ENCODE peak calls at places on chromosomes 4 and X, in four cellular contexts. A is K562, N is GM12878, V is HL-60. O is an unnamed sample.

GRCh38 chrX:115503099-115503498 is 57.9 kb upstream of the PLS3 start:
- DNase-seq in N (peak), V (no peak), A (no peak), O (no peak)

GRCh38 chr4:24778427-24779225 is 16.7 kb upstream of the SOD3 start:
- DNase-seq in N (no peak), A (no peak), V (no peak), O (no peak)

GRCh38 chr4:126916626-126917140 is 716.1 kb upstream of the INTU start:
- DNase-seq in N (no peak), A (no peak), V (no peak), O (no peak)

GRCh38 chrX:1813809-1814208 is 198.9 kb downstream of the ASMT start:
- DNase-seq in N (no peak), A (no peak), V (no peak), O (no peak)

GRCh38 chr4:23819041-23819511 is 70.8 kb downstream of the PPARGC1A start:
- DNase-seq in V (no peak), N (no peak), A (no peak), O (no peak)

GRCh38 chr4:182141623-182142022 is 101.6 kb upstream of the TENM3 start:
- DNase-seq in A (no peak), N (no peak), V (no peak), O (no peak)

GRCh38 chr4:158322119-158322518 is 111.8 kb downstream of the TMEM144 start:
- DNase-seq in A (no peak), V (no peak), N (no peak), O (no peak)

GRCh38 chr4:140367738-140368137 is 5.7 kb upstream of the SCOC start:
- DNase-seq in V (no peak), N (no peak), A (no peak), O (no peak)

GRCh38 chr4:38075370-38076152 is 115.4 kb downstream of the PTTG2 start:
- DNase-seq in A (no peak), V (peak), N (no peak), O (no peak)

GRCh38 chr4:186095406-186095805 is 9.1 kb upstream of the FAM149A start:
- DNase-seq in A (no peak), N (no peak), V (no peak), O (no peak)

GRCh38 chr4:44760142-44760898 is 34.0 kb upstream of the GNPDA2 start:
- DNase-seq in A (peak), V (no peak), N (no peak), O (no peak)

DNA sequence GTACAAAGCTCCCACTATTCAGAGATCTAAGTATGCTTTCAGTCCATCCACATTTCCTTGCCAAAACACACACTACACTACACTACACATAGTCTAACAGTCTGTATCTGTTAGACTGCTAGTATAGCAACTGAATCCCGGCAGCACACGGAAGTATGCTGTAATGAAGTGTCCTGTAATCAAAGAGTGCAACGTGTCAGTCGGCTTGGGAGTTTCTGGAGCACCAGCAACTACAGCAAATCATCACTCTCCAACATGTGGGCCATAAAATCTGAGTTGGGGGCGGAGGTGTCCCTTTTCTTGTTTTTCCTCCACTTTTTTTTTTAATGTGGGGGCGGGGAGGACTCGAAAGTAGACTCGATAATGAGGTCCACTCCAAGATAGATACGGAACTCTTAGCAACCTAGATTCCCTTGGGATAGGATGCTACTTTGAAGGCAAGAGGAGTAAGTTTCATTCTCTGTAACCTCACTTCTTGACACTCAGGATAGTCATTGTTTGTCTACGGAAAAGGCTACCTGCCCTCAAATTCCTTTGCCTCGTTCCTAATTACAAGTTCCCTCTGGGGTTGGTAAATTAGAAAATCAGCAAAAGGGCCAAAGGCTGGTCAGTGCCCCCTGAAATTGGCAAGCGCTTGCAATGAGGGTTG is 722 bp downstream of the SLC10A7 start:
- DNase-seq in V (no peak), N (peak), A (peak), O (no peak)
- TF ChIP-seq SPI1 in V (no peak), N (no peak), A (no peak), O (no peak)

GRCh38 chrX:9676311-9676710 is 89.3 kb downstream of the GPR143 start:
- DNase-seq in V (no peak), N (no peak), A (no peak), O (no peak)

GRCh38 chrX:9681011-9681410 is 84.6 kb downstream of the GPR143 start:
- DNase-seq in N (no peak), V (no peak), A (no peak), O (no peak)

GRCh38 chrX:9678215-9678980 is 87.2 kb downstream of the GPR143 start:
- DNase-seq in N (no peak), V (no peak), A (no peak), O (no peak)

GRCh38 chrX:9677098-9677739 is 88.4 kb downstream of the GPR143 start:
- DNase-seq in A (no peak), V (peak), N (peak), O (peak)

DNA sequence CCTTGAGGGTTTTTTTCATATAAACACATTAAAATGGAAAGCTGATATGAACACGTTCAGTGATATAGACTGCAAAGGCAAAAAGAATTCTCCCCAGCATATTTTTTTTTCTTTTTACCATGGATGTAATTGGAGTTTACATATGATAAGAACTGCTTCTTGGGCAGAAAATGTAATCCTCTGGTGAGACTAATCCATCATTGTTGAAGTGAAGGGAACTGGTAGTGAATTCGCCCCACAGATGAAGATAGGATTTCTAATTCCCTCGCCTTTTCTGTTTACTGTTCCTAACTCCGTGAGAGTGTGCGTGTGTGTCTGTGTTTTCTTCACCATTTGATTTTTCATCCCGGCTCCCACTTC is 88.9 kb downstream of the GPR143 start:
- DNase-seq in N (no peak), A (no peak), V (no peak), O (no peak)
- TF ChIP-seq SPI1 in N (no peak), A (peak), V (no peak), O (no peak)

GRCh38 chr4:101696276-101697010 is 94.1 kb upstream of the BANK1 start:
- DNase-seq in N (no peak), V (no peak), A (no peak), O (no peak)

GRCh38 chr4:101693842-101694398 is 96.6 kb upstream of the BANK1 start:
- DNase-seq in V (no peak), N (no peak), A (no peak), O (no peak)

GRCh38 chr4:101699441-101700117 is 91.0 kb upstream of the BANK1 start:
- DNase-seq in N (no peak), V (no peak), A (no peak), O (no peak)

GRCh38 chr4:101695176-101695575 is 95.4 kb upstream of the BANK1 start:
- DNase-seq in V (no peak), N (no peak), A (no peak), O (no peak)

GRCh38 chr4:101697266-101697665 is 93.3 kb upstream of the BANK1 start:
- DNase-seq in A (no peak), N (no peak), V (no peak), O (no peak)
- TF ChIP-seq SPI1 in A (no peak), N (no peak), V (no peak), O (no peak)

GRCh38 chrX:103330601-103331397 is 760 bp downstream of the TCEAL7 start:
- DNase-seq in V (no peak), A (no peak), N (no peak), O (no peak)
- TF ChIP-seq SPI1 in V (no peak), A (no peak), N (no peak), O (no peak)

GRCh38 chr4:113955948-113956347 is 23.5 kb downstream of the ARSJ start:
- DNase-seq in N (peak), V (no peak), A (no peak), O (no peak)

GRCh38 chr4:113952452-113953029 is 26.9 kb downstream of the ARSJ start:
- DNase-seq in A (peak), N (peak), V (no peak), O (peak)

GRCh38 chr4:113955411-113955810 is 24.0 kb downstream of the ARSJ start:
- DNase-seq in A (no peak), V (no peak), N (no peak), O (no peak)

GRCh38 chr4:113951263-113951662 is 28.2 kb downstream of the ARSJ start:
- DNase-seq in N (no peak), V (no peak), A (no peak), O (no peak)

GRCh38 chr4:113953888-113954287 is 25.6 kb downstream of the ARSJ start:
- DNase-seq in V (no peak), A (no peak), N (no peak), O (no peak)
- TF ChIP-seq SPI1 in V (no peak), A (no peak), N (no peak), O (no peak)

DNA sequence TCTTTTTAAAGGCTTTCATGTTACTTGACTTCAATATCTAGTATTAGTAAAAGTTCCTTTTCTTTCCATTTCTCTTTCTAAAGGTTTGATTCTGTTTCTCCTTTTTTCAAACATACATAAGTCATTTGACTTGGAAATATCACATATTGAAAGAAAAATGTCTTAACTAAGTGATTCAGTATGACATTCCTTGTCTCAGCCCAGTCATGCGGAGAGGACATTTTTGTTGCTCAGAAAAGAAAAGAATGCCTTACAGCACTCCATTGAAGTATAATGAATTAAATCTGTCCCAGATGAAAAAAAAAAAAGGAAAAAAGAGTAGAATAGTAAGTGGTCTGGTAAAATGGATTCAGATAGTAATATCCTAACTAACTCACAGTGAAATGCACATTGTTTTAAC is 466.1 kb downstream of the ADGRL3 start:
- DNase-seq in V (no peak), A (no peak), N (no peak), O (no peak)
- TF ChIP-seq SPI1 in V (no peak), A (no peak), N (no peak), O (no peak)

GRCh38 chr4:74474345-74475099 is 29.6 kb downstream of the AREG start:
- DNase-seq in N (no peak), V (no peak), A (no peak), O (no peak)
- TF ChIP-seq SPI1 in N (no peak), V (no peak), A (no peak), O (no peak)

DNA sequence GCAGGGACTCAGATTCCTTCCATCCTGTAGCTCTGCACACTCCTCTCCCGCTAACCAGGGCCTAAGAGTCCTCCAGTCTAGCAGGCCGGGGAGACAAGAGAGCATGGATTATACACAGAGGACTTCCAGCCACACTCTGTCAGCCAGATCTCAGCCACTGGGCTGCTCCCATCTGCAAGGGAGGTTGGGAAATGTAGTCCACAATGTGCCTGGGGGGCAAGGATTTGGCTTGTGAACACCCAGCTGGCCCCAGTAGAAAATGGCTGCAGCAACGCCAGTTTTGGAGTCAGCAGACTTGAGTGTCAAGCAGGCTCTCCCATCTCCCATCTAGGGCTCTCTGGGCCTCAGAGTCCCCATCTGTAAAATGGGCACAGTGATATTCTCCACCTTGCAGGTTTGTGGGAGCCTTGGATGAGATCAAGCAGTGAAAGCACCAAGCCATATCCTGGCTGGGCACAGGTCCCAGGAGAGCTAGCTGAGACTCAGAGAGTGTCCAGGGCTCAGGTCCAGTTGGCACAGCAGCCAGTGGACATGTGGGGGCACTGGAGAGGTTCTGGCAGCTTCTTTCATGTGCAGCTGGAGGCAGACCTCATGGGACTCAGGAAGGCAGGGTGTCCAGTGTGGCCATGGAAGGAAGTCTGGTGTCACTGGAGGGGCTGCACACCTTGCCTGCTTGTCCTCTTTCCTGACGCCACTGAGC is 14.6 kb downstream of the PSAPL1 start:
- DNase-seq in N (no peak), A (no peak), V (no peak), O (no peak)
- TF ChIP-seq SPI1 in N (no peak), A (no peak), V (no peak), O (no peak)

GRCh38 chr4:169225058-169225751 is 45.6 kb downstream of the SH3RF1 start:
- DNase-seq in N (no peak), V (no peak), A (no peak), O (no peak)
- TF ChIP-seq SPI1 in N (no peak), V (no peak), A (no peak), O (peak)

DNA sequence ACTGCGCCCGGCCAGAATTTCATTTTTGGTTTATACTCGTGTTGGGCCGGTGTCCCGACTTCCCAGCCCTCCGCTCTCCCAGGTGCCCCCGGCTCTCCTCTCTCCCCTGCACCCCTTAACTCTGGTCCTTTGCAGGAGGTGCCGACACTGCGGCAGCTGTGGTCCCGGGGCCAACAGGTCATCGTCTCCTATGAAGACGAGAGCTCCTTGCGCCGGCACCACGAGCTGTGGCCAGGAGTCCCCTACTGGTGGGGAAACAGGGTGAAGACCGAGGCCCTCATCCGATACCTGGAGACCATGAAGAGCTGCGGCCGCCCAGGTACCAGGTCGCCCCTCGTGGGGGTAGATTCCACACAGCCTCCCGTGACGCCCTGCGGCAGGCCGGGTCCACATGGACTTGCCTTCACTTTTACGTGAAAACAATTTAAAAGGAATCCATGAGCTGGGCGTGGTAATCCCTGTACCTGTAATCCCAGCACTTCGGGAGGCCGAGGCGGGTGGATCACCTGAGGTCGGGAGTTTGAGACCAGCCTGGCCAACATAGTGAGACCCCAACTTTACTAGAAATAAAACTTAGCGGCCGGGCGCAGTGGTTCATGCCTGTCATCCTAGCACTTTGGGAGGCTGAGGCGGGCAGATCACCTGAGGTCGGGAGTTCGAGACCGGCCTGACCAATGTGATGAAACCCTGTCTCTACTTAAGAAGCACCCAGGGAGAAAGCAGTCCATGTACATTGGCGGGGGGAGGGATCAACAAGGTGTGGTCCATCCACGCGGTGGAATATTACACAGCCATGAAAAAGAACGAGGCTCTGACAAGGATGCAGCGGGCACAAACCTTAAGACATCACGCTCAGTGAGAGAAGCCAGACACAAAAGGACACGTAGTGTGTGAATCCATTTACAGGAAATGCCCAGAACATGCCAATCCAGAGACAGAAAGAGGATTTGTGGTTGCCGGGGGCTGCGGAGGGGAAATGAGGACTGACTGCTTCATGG is 12.0 kb downstream of the PLCXD1 start:
- DNase-seq in N (no peak), V (no peak), A (no peak), O (no peak)
- TF ChIP-seq SPI1 in N (no peak), V (no peak), A (no peak), O (no peak)

O was measured in GM12891.